ENCODE peak calls at places on chromosomes 3 and 15, in ten cellular contexts. X is fibroblast of the conjunctiva; O is HCT116; T is left cardiac atrium; B is kidney epithelial cell; Z is iPS-NIHi11; W is kidney tubule cell; P is RPMI7951; F is cardiac fibroblast; D is activated CD4-positive, CD25-positive, alpha-beta regulatory T cell. V is an unnamed sample.

GRCh38 chr3:128665362-128666021 is 14.9 kb upstream of the RPN1 start:
- DNase-seq in X (no peak), O (no peak), T (no peak), B (no peak), Z (no peak), W (no peak), P (peak), F (peak), D (no peak), V (peak)

GRCh38 chr3:132407025-132407424 is 10.3 kb upstream of the DNAJC13 start:
- DNase-seq in X (no peak), O (no peak), T (no peak), B (no peak), Z (no peak), W (peak), P (no peak), F (no peak), D (no peak), V (no peak)

GRCh38 chr15:80836223-80836622 is 57.1 kb downstream of the CEMIP start:
- DNase-seq in X (no peak), O (no peak), T (no peak), B (no peak), Z (no peak), W (no peak), P (no peak), F (no peak), D (no peak), V (no peak)

GRCh38 chr3:8529738-8530525 is 28.3 kb downstream of the LMCD1 start:
- DNase-seq in X (no peak), O (no peak), T (no peak), B (no peak), Z (no peak), W (peak), P (peak), F (no peak), D (no peak), V (peak)

GRCh38 chr3:149657796-149658443 is at the start of gene WWTR1:
- DNase-seq in X (peak), O (peak), T (peak), B (peak), Z (peak), W (peak), P (peak), F (peak), D (no peak), V (peak)

GRCh38 chr3:152998554-152998953 is 163.5 kb upstream of the RAP2B start:
- DNase-seq in X (no peak), O (no peak), T (no peak), B (no peak), Z (no peak), W (no peak), P (no peak), F (no peak), D (no peak), V (no peak)

GRCh38 chr3:118077332-118077731 is 957.3 kb downstream of the IGSF11 start:
- DNase-seq in X (no peak), O (no peak), T (no peak), B (no peak), Z (no peak), W (no peak), P (no peak), F (no peak), D (no peak), V (no peak)

GRCh38 chr3:156404217-156404616 is 150.7 kb downstream of the SSR3 start:
- DNase-seq in X (no peak), O (no peak), T (no peak), B (no peak), Z (no peak), W (no peak), P (no peak), F (no peak), D (no peak), V (no peak)

GRCh38 chr3:27360113-27361078 is 8.8 kb downstream of the NEK10 start:
- DNase-seq in X (no peak), O (no peak), T (no peak), B (no peak), Z (no peak), W (peak), P (peak), F (peak), D (no peak), V (peak)

GRCh38 chr15:72599855-72600464 is 54.5 kb upstream of the GOLGA6B start:
- DNase-seq in X (peak), O (peak), T (no peak), B (no peak), Z (peak), W (peak), P (peak), F (peak), D (no peak), V (peak)

GRCh38 chr15:59688383-59688887 is 685 bp downstream of the BNIP2 start:
- DNase-seq in X (peak), O (peak), T (no peak), B (no peak), Z (no peak), W (peak), P (peak), F (peak), D (no peak), V (peak)

GRCh38 chr15:43144512-43144911 is 11.1 kb downstream of the TMEM62 start:
- DNase-seq in X (no peak), O (no peak), T (no peak), B (no peak), Z (no peak), W (no peak), P (no peak), F (no peak), D (no peak), V (no peak)

GRCh38 chr3:142272200-142272891 is 47.0 kb upstream of the GK5 start:
- DNase-seq in X (no peak), O (no peak), T (no peak), B (no peak), Z (no peak), W (peak), P (peak), F (peak), D (no peak), V (no peak)

GRCh38 chr3:197151562-197151961 is 121.9 kb upstream of the MELTF start:
- DNase-seq in X (peak), O (no peak), T (peak), B (peak), Z (no peak), W (peak), P (peak), F (peak), D (no peak), V (peak)

GRCh38 chr3:42865256-42865655 is 10.4 kb downstream of the CYP8B1 start:
- DNase-seq in X (no peak), O (no peak), T (no peak), B (no peak), Z (no peak), W (no peak), P (no peak), F (no peak), D (no peak), V (no peak)

GRCh38 chr3:66376568-66376967 is 124.3 kb downstream of the LRIG1 start:
- DNase-seq in X (peak), O (peak), T (no peak), B (no peak), Z (no peak), W (peak), P (peak), F (peak), D (no peak), V (peak)

GRCh38 chr3:13040381-13041074 is 32.7 kb downstream of the IQSEC1 start:
- DNase-seq in X (no peak), O (no peak), T (no peak), B (no peak), Z (no peak), W (no peak), P (no peak), F (no peak), D (no peak), V (no peak)

GRCh38 chr15:31463521-31464102 is 137.0 kb downstream of the KLF13 start:
- DNase-seq in X (no peak), O (no peak), T (no peak), B (no peak), Z (no peak), W (no peak), P (no peak), F (no peak), D (no peak), V (peak)

GRCh38 chr3:8632402-8633237 is 12.0 kb downstream of the SSUH2 start:
- DNase-seq in X (no peak), O (no peak), T (no peak), B (no peak), Z (no peak), W (peak), P (no peak), F (no peak), D (no peak), V (no peak)

GRCh38 chr15:79593119-79593869 is 161.2 kb downstream of the MINAR1 start:
- DNase-seq in X (no peak), O (no peak), T (no peak), B (no peak), Z (peak), W (peak), P (peak), F (peak), D (no peak), V (peak)

GRCh38 chr3:4207672-4208071 is 95.5 kb upstream of the SETMAR start:
- DNase-seq in X (no peak), O (no peak), T (no peak), B (no peak), Z (no peak), W (no peak), P (no peak), F (no peak), D (no peak), V (no peak)

GRCh38 chr3:149502438-149502837 is 27.9 kb downstream of the TM4SF4 start:
- DNase-seq in X (no peak), O (no peak), T (no peak), B (no peak), Z (no peak), W (no peak), P (no peak), F (no peak), D (no peak), V (no peak)

GRCh38 chr15:38587214-38587613 is 22.6 kb upstream of the RASGRP1 start:
- DNase-seq in X (no peak), O (no peak), T (no peak), B (no peak), Z (no peak), W (no peak), P (no peak), F (no peak), D (no peak), V (no peak)

GRCh38 chr3:74631341-74631740 is 16.9 kb upstream of the CNTN3 start:
- DNase-seq in X (no peak), O (no peak), T (no peak), B (no peak), Z (no peak), W (no peak), P (no peak), F (peak), D (no peak), V (no peak)

GRCh38 chr3:148330486-148330885 is 367.2 kb upstream of the AGTR1 start:
- DNase-seq in X (no peak), O (no peak), T (no peak), B (no peak), Z (no peak), W (no peak), P (no peak), F (no peak), D (no peak), V (no peak)